ENCODE peak calls at places on chromosomes 5 and 9, in ten cellular contexts. W is AG10803; A is pancreas; N is left cardiac atrium; Q is memory B cell; K is left ventricle myocardium inferior; O is glutamatergic neuron; T is NCI-H1436; I is GM12891; F is stimulated activated CD4-positive, alpha-beta T cell treated with anti-CD3 and anti-CD28 coated beads, Interleukin-4, amount 100 ng/mL, for 4 hours. G is an unnamed sample.
A peak's percentile ranks its signal among the peaks of the same experiment; 100 is the strongest.

GRCh38 chr5:19986036-19986619 is 1.9 kb downstream of the CDH18 start:
- DNase-seq in W (no peak), A (no peak), N (no peak), Q (no peak), K (no peak), O (no peak), T (no peak), I (no peak), F (no peak), G (no peak)

GRCh38 chr5:151153766-151154272 is 3.8 kb downstream of the ANXA6 start:
- DNase-seq in W (no peak), A (no peak), N (no peak), Q (no peak), K (no peak), O (no peak), T (no peak), I (no peak), F (peak; percentile 56), G (no peak)

GRCh38 chr5:89580976-89581375 is 698.0 kb upstream of the MEF2C start:
- DNase-seq in W (no peak), A (no peak), N (no peak), Q (no peak), K (no peak), O (no peak), T (no peak), I (no peak), F (no peak), G (no peak)

GRCh38 chr5:8332666-8333444 is 463.9 kb downstream of the MTRR start:
- DNase-seq in W (no peak), A (no peak), N (no peak), Q (no peak), K (no peak), O (no peak), T (no peak), I (no peak), F (no peak), G (no peak)

GRCh38 chr5:32522429-32523143 is 62.8 kb upstream of the SUB1 start:
- DNase-seq in W (peak; percentile 96), A (no peak), N (peak; percentile 39), Q (no peak), K (no peak), O (no peak), T (no peak), I (no peak), F (peak; percentile 30), G (no peak)

GRCh38 chr9:100294341-100294740 is 58.4 kb downstream of the TEX10 start:
- DNase-seq in W (no peak), A (no peak), N (no peak), Q (no peak), K (no peak), O (no peak), T (no peak), I (no peak), F (no peak), G (no peak)

GRCh38 chr5:33118761-33119415 is 321.9 kb upstream of the TARS1 start:
- DNase-seq in W (peak; percentile 20), A (no peak), N (no peak), Q (no peak), K (no peak), O (no peak), T (no peak), I (no peak), F (no peak), G (no peak)

GRCh38 chr9:115157245-115157674 is 39.3 kb upstream of the TNC start:
- DNase-seq in W (peak; percentile 83), A (no peak), N (no peak), Q (no peak), K (no peak), O (no peak), T (no peak), I (no peak), F (no peak), G (no peak)

GRCh38 chr9:113376634-113377531 is at the start of gene HDHD3:
- DNase-seq in W (peak; percentile 64), A (peak; percentile 90), N (peak; percentile 85), Q (peak; percentile 71), K (peak; percentile 51), O (peak; percentile 80), T (peak; percentile 76), I (peak; percentile 94), F (peak; percentile 74), G (peak; percentile 87)

GRCh38 chr9:123338710-123339665 is 17.0 kb upstream of the CRB2 start:
- DNase-seq in W (no peak), A (no peak), N (peak; percentile 46), Q (peak; percentile 56), K (peak; percentile 37), O (no peak), T (no peak), I (no peak), F (peak; percentile 60), G (no peak)

GRCh38 chr5:67350600-67351315 is 154.2 kb upstream of the CD180 start:
- DNase-seq in W (peak; percentile 50), A (no peak), N (peak; percentile 33), Q (no peak), K (no peak), O (no peak), T (peak; percentile 69), I (no peak), F (no peak), G (no peak)

GRCh38 chr5:62348723-62349481 is 42.9 kb downstream of the KIF2A start:
- DNase-seq in W (no peak), A (no peak), N (no peak), Q (no peak), K (no peak), O (no peak), T (no peak), I (no peak), F (no peak), G (no peak)

GRCh38 chr5:42811591-42812392 is at the start of gene SELENOP:
- DNase-seq in W (peak; percentile 37), A (peak; percentile 73), N (peak; percentile 59), Q (no peak), K (no peak), O (no peak), T (no peak), I (no peak), F (no peak), G (peak; percentile 54)

GRCh38 chr5:6631441-6631840 is 1.4 kb downstream of the NSUN2 start:
- DNase-seq in W (no peak), A (no peak), N (no peak), Q (no peak), K (no peak), O (no peak), T (no peak), I (no peak), F (no peak), G (no peak)

GRCh38 chr9:3868012-3868411 is 342.2 kb upstream of the RFX3 start:
- DNase-seq in W (peak; percentile 34), A (no peak), N (no peak), Q (no peak), K (no peak), O (no peak), T (no peak), I (no peak), F (no peak), G (no peak)

GRCh38 chr5:126624534-126624933 is 23.8 kb downstream of the PHAX start:
- DNase-seq in W (peak; percentile 91), A (no peak), N (no peak), Q (no peak), K (no peak), O (no peak), T (no peak), I (no peak), F (no peak), G (no peak)

GRCh38 chr9:137217276-137218211 is 4.5 kb downstream of the RNF208 start:
- DNase-seq in W (peak; percentile 40), A (peak; percentile 90), N (peak; percentile 69), Q (no peak), K (peak; percentile 75), O (no peak), T (peak; percentile 30), I (no peak), F (no peak), G (peak; percentile 81)

GRCh38 chr9:96048954-96049831 is 173.7 kb downstream of the ERCC6L2 start:
- DNase-seq in W (no peak), A (peak; percentile 87), N (peak; percentile 68), Q (no peak), K (peak; percentile 27), O (no peak), T (no peak), I (no peak), F (no peak), G (peak; percentile 24)

GRCh38 chr5:170623576-170624181 is 119.9 kb downstream of the KCNIP1 start:
- DNase-seq in W (peak; percentile 61), A (no peak), N (peak; percentile 38), Q (no peak), K (no peak), O (peak; percentile 79), T (peak; percentile 8), I (no peak), F (no peak), G (peak; percentile 26)

GRCh38 chr9:69590241-69590640 is 81.9 kb downstream of the APBA1 start:
- DNase-seq in W (no peak), A (no peak), N (no peak), Q (no peak), K (no peak), O (no peak), T (no peak), I (no peak), F (no peak), G (no peak)

GRCh38 chr5:100647461-100648230 is 112.5 kb downstream of the FAM174A start:
- DNase-seq in W (no peak), A (peak; percentile 24), N (peak; percentile 60), Q (no peak), K (peak; percentile 43), O (no peak), T (peak; percentile 11), I (no peak), F (no peak), G (peak; percentile 91)

GRCh38 chr5:148998174-148998797 is 64.6 kb downstream of the SH3TC2 start:
- DNase-seq in W (peak; percentile 70), A (peak; percentile 25), N (no peak), Q (peak; percentile 14), K (no peak), O (no peak), T (peak; percentile 10), I (peak; percentile 11), F (no peak), G (no peak)

GRCh38 chr5:159749146-159749545 is 167.1 kb upstream of the ADRA1B start:
- DNase-seq in W (peak; percentile 31), A (no peak), N (no peak), Q (no peak), K (no peak), O (no peak), T (no peak), I (no peak), F (no peak), G (no peak)

GRCh38 chr9:134235366-134235765 is 71.0 kb upstream of the RNU6ATAC start:
- DNase-seq in W (no peak), A (no peak), N (no peak), Q (no peak), K (no peak), O (no peak), T (no peak), I (no peak), F (no peak), G (no peak)

G was measured in thyroid gland.